ENCODE peak calls at places on chromosomes 6 and 20, in eight cellular contexts. F is G401, C is NCI-H2081, P is GM18507, A is left cardiac atrium, O is dorsolateral prefrontal cortex, Q is lower lobe of right lung, Y is NCI-H1417. W is an unnamed sample.

GRCh38 chr6:36577298-36577697 is 16.9 kb upstream of the SRSF3 start:
- DNase-seq in P (no peak), F (no peak), A (no peak), O (no peak), Q (no peak), Y (no peak), C (no peak), W (no peak)

GRCh38 chr6:33589723-33590530 is 9.9 kb upstream of the BAK1 start:
- DNase-seq in O (peak), C (peak), P (no peak), Y (peak), A (peak), Q (peak), F (peak), W (peak)

GRCh38 chr20:31760457-31761240 is 21.6 kb downstream of the TPX2 start:
- DNase-seq in Y (no peak), C (no peak), Q (no peak), F (no peak), P (no peak), O (no peak), A (no peak), W (no peak)

GRCh38 chr6:170279977-170280688 is 10.7 kb downstream of the DLL1 start:
- DNase-seq in F (peak), Q (peak), O (no peak), P (no peak), C (peak), Y (peak), A (no peak), W (peak)

GRCh38 chr20:41617059-41617921 is 887 bp downstream of the CHD6 start:
- DNase-seq in P (no peak), O (peak), F (peak), Y (peak), A (peak), Q (peak), C (peak), W (peak)

GRCh38 chr6:143842468-143842901 is 653 bp upstream of the LTV1 start:
- DNase-seq in Q (no peak), P (no peak), C (no peak), Y (no peak), O (no peak), A (no peak), F (peak), W (no peak)

GRCh38 chr6:22926613-22927348 is 357.4 kb downstream of the HDGFL1 start:
- DNase-seq in F (no peak), C (no peak), A (no peak), Q (no peak), P (no peak), O (no peak), Y (no peak), W (no peak)

GRCh38 chr20:24779166-24779565 is 169.9 kb upstream of the CST7 start:
- DNase-seq in O (no peak), A (no peak), P (no peak), C (no peak), Q (peak), F (peak), Y (no peak), W (peak)

GRCh38 chr6:170037541-170038250 is 253.2 kb downstream of the DLL1 start:
- DNase-seq in Y (no peak), F (no peak), P (no peak), C (no peak), Q (peak), O (no peak), A (no peak), W (peak)

GRCh38 chr6:39684790-39685485 is 40.3 kb downstream of the KIF6 start:
- DNase-seq in P (no peak), A (no peak), Q (no peak), Y (no peak), C (no peak), O (no peak), F (no peak), W (no peak)

GRCh38 chr20:8126190-8126589 is 5.9 kb upstream of the PLCB1 start:
- DNase-seq in F (no peak), O (no peak), C (no peak), Y (no peak), Q (no peak), P (no peak), A (no peak), W (no peak)

GRCh38 chr6:21587925-21588811 is 5.4 kb upstream of the SOX4 start:
- DNase-seq in C (peak), Y (peak), Q (peak), A (peak), O (peak), P (no peak), F (peak), W (peak)

GRCh38 chr20:15849131-15849685 is 724.0 kb downstream of the KIF16B start:
- DNase-seq in A (no peak), Q (no peak), Y (no peak), C (no peak), F (no peak), O (no peak), P (no peak), W (no peak)

GRCh38 chr6:144653885-144654505 is 368.9 kb downstream of the UTRN start:
- DNase-seq in C (no peak), P (no peak), Y (no peak), Q (no peak), F (no peak), O (no peak), A (no peak), W (no peak)

GRCh38 chr6:141152951-141153350 is 979.8 kb upstream of the GJE1 start:
- DNase-seq in F (no peak), Y (peak), O (no peak), C (no peak), Q (no peak), A (no peak), P (no peak), W (no peak)

GRCh38 chr6:26224940-26225847 is 138.0 kb downstream of the HFE start:
- DNase-seq in O (no peak), A (no peak), C (no peak), F (peak), P (no peak), Y (peak), Q (no peak), W (no peak)

GRCh38 chr20:49475979-49476378 is 6.5 kb downstream of the KCNB1 start:
- DNase-seq in A (no peak), P (no peak), Q (no peak), C (no peak), F (no peak), O (no peak), Y (no peak), W (no peak)

GRCh38 chr6:150596439-150596838 is 3.2 kb upstream of the PLEKHG1 start:
- DNase-seq in Y (no peak), A (no peak), O (no peak), P (no peak), F (no peak), Q (no peak), C (no peak), W (no peak)

GRCh38 chr20:10551732-10552724 is 116.9 kb downstream of the SLX4IP start:
- DNase-seq in P (no peak), C (no peak), F (peak), O (no peak), Y (no peak), A (no peak), Q (no peak), W (no peak)

GRCh38 chr6:160306284-160306683 is 41.9 kb upstream of the SLC22A3 start:
- DNase-seq in A (no peak), Y (no peak), P (no peak), C (no peak), F (no peak), Q (no peak), O (peak), W (no peak)

GRCh38 chr6:32967151-32968091 is 973 bp upstream of the BRD2 start:
- DNase-seq in F (peak), Q (no peak), C (peak), A (no peak), P (no peak), Y (peak), O (no peak), W (no peak)

GRCh38 chr6:131948692-131949614 is 2.2 kb downstream of the CCN2 start:
- DNase-seq in P (no peak), F (no peak), C (no peak), A (peak), Y (no peak), O (no peak), Q (no peak), W (no peak)

GRCh38 chr6:118889163-118889562 is 4.8 kb upstream of the ASF1A start:
- DNase-seq in O (no peak), P (no peak), A (no peak), C (peak), F (no peak), Y (no peak), Q (no peak), W (no peak)

GRCh38 chr6:1094306-1094705 is 217.6 kb upstream of the FOXQ1 start:
- DNase-seq in C (no peak), A (no peak), F (no peak), O (no peak), Q (no peak), P (no peak), Y (no peak), W (no peak)

GRCh38 chr6:124881898-124882579 is 80.2 kb upstream of the RNF217 start:
- DNase-seq in O (no peak), A (no peak), Q (no peak), F (no peak), Y (peak), P (no peak), C (no peak), W (no peak)